ENCODE peak calls at places on chromosomes 6 and 20, in seven cellular contexts. G is GM13976, R is H9, F is adrenal gland, L is fibroblast of lung, Y is osteocyte, A is cardiac fibroblast. C is an unnamed sample.
A peak's percentile ranks its signal among the peaks of the same experiment; 100 is the strongest.

GRCh38 chr6:166127624-166128472 is 39.8 kb downstream of the TBXT start:
- DNase-seq in G (no peak), R (peak; percentile 57), L (no peak), Y (no peak), A (no peak), F (no peak), C (no peak)

GRCh38 chr6:118918326-118918725 is 16.6 kb downstream of the MCM9 start:
- DNase-seq in R (no peak), L (no peak), G (no peak), Y (no peak), A (no peak), F (no peak), C (no peak)

GRCh38 chr20:6767166-6767535 is 335 bp upstream of the BMP2 start:
- DNase-seq in G (no peak), R (peak; percentile 34), L (no peak), F (no peak), A (no peak), Y (no peak), C (no peak)

GRCh38 chr20:23350855-23351838 is 556 bp downstream of the NXT1 start:
- DNase-seq in R (peak; percentile 65), F (peak; percentile 58), Y (no peak), L (peak; percentile 65), G (peak; percentile 68), A (peak; percentile 36), C (peak; percentile 54)

GRCh38 chr6:68738039-68738438 is 103.0 kb downstream of the ADGRB3 start:
- DNase-seq in Y (no peak), G (no peak), R (no peak), F (no peak), L (no peak), A (no peak), C (no peak)

GRCh38 chr6:130055271-130055670 is 36.9 kb downstream of the L3MBTL3 start:
- DNase-seq in L (no peak), R (no peak), A (no peak), G (no peak), Y (no peak), F (no peak), C (no peak)

GRCh38 chr20:59042151-59042795 is at the start of gene PRELID3B:
- DNase-seq in A (peak; percentile 22), L (peak; percentile 11), Y (no peak), F (peak; percentile 50), R (no peak), G (peak; percentile 55), C (no peak)

GRCh38 chr6:15254074-15254975 is 8.5 kb downstream of the JARID2 start:
- DNase-seq in Y (peak; percentile 86), A (peak; percentile 40), R (no peak), F (no peak), L (no peak), G (no peak), C (no peak)

GRCh38 chr6:141969201-141969600 is 163.5 kb upstream of the GJE1 start:
- DNase-seq in Y (no peak), A (peak; percentile 37), R (no peak), F (no peak), L (peak; percentile 24), G (no peak), C (no peak)

GRCh38 chr6:134368670-134369069 is 50.8 kb upstream of the SGK1 start:
- DNase-seq in L (no peak), F (no peak), G (no peak), Y (no peak), R (no peak), A (no peak), C (no peak)

GRCh38 chr6:24529985-24530384 is 35.2 kb downstream of the ALDH5A1 start:
- DNase-seq in R (no peak), G (no peak), L (peak; percentile 45), Y (no peak), A (no peak), F (no peak), C (no peak)

GRCh38 chr20:558117-558516 is 14.5 kb upstream of the CSNK2A1 start:
- DNase-seq in R (no peak), Y (no peak), A (no peak), F (no peak), G (no peak), L (no peak), C (no peak)

GRCh38 chr20:560680-561079 is 17.1 kb upstream of the CSNK2A1 start:
- DNase-seq in Y (no peak), R (no peak), L (no peak), A (no peak), F (no peak), G (no peak), C (no peak)

GRCh38 chr20:556984-557383 is 13.4 kb upstream of the CSNK2A1 start:
- DNase-seq in A (no peak), Y (no peak), L (no peak), F (no peak), R (no peak), G (no peak), C (no peak)

GRCh38 chr20:550611-551010 is 7.0 kb upstream of the CSNK2A1 start:
- DNase-seq in F (no peak), R (no peak), Y (no peak), L (no peak), A (no peak), G (no peak), C (no peak)

DNA sequence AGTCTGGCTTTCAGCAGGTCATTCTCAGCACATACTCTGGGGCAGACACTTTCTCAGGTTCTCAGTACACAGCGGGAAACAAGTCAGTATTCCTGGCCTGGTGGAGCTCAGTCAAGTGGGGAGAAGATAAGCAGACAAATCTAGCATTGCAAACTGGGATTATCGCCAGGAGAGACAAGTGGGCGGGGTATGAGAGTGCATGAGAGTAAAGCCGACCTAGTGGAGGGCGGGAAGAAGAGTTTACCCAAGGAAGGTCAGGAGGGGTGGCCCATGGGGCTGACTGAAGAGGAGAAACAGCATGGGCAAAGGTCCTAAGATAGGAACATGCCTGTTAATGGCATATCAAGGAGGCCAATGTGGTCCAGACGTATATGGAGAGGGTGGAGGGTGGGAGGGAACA is 12.3 kb upstream of the CSNK2A1 start:
- DNase-seq in L (peak; percentile 27), G (no peak), R (no peak), A (no peak), Y (no peak), F (no peak), C (no peak)
- TF ChIP-seq CTCF in L (no peak), G (no peak), R (no peak), A (no peak), Y (no peak), F (no peak), C (no peak)

DNA sequence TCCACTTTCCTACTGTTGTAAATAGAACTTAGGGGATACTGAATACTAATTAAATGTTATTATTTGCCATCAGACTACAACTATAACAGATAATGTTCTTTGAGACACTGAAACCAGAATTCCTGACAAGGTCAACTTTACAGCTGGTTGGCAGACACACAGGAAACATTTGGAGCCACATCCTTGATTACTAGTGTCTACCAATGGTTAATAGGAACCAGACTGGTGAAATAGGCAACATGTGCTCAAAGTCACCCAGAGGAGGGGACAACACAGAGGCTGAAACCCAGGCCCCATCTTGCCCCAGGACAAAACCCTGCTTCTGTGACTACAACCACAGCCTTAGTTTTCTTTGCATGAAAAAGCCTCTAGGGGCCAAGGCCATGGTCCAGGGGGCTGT is 47.8 kb upstream of the NT5E start:
- DNase-seq in L (no peak), Y (no peak), A (no peak), G (no peak), R (no peak), F (no peak), C (no peak)
- TF ChIP-seq CTCF in L (no peak), Y (no peak), A (no peak), G (no peak), R (no peak), F (no peak), C (no peak)

GRCh38 chr6:6584310-6585002 is 4.1 kb upstream of the LY86 start:
- DNase-seq in F (no peak), R (no peak), Y (no peak), A (no peak), G (no peak), L (no peak), C (no peak)

GRCh38 chr6:6586671-6587526 is 1.6 kb upstream of the LY86 start:
- DNase-seq in L (no peak), G (peak; percentile 48), Y (no peak), F (no peak), R (no peak), A (no peak), C (no peak)

GRCh38 chr6:6585003-6585311 is 3.6 kb upstream of the LY86 start:
- DNase-seq in F (no peak), L (no peak), G (no peak), A (no peak), Y (no peak), R (no peak), C (no peak)

GRCh38 chr6:6587696-6588063 is 840 bp upstream of the LY86 start:
- DNase-seq in A (no peak), F (no peak), G (no peak), L (no peak), R (no peak), Y (no peak), C (no peak)

DNA sequence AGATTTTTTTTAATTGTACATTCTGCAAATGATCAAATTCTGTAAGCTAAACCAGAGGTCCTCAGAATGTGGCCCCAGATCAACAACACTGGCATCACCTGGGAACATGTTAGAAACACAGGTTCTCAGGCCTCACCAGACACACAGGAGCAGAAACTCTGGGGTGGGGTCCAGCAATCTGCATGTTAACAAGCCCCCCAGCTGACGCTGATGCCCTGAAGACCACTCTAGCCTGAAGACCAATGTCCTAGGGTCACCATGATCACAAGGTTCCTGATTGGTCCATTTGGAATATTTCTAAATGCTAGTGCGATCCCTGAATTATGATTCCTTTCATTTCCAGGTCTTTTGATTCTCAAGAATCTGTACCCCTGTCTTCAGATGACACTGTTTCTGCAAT is 2.4 kb upstream of the LY86 start:
- DNase-seq in F (no peak), R (no peak), A (no peak), L (no peak), G (no peak), Y (no peak), C (no peak)
- TF ChIP-seq CTCF in F (no peak), R (no peak), A (no peak), L (no peak), G (no peak), Y (no peak), C (no peak)

GRCh38 chr6:31920803-31921202 is 6.7 kb upstream of the C2 start:
- DNase-seq in L (no peak), A (peak; percentile 32), R (no peak), G (no peak), Y (no peak), F (no peak), C (no peak)

GRCh38 chr6:31918069-31918725 is 9.3 kb upstream of the C2 start:
- DNase-seq in A (peak; percentile 38), Y (no peak), L (no peak), F (no peak), G (no peak), R (no peak), C (no peak)

GRCh38 chr6:31919624-31920303 is 7.8 kb upstream of the C2 start:
- DNase-seq in R (no peak), G (no peak), L (no peak), Y (no peak), F (no peak), A (no peak), C (no peak)

GRCh38 chr6:31927242-31927867 is at the start of gene C2:
- DNase-seq in A (no peak), Y (no peak), G (no peak), R (no peak), L (no peak), F (no peak), C (no peak)

DNA sequence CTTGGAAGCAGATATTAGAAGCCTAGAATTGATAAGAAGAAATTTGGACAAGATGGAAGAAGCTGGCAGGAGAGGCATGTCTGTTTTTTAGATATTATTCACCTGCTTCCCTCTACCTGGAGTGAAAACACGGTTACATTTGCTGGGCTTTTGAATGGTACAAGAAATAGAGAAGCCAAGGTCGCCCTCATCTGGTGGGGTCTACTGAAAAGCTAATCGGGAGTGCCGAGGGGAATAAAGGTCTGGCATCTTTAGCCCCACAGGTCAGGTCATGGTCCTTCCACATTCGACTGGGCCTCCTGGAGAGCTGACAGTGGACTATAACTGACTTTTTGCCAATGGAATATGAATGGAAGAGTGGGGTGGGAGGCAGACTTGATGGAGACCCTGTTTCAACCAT is 4.6 kb upstream of the C2 start:
- DNase-seq in R (no peak), F (peak; percentile 49), A (no peak), L (no peak), G (no peak), Y (no peak), C (no peak)
- TF ChIP-seq CTCF in R (peak; percentile 61), F (no peak), A (no peak), L (peak; percentile 36), G (peak; percentile 11), Y (peak; percentile 16), C (no peak)